ENCODE peak calls at places on chromosomes 2 and 18, in ten cellular contexts. S is stomach, Q is colonic mucosa, G is neural progenitor cell, T is sigmoid colon, L is tibial artery, U is body of pancreas, V is keratinocyte, B is A549, A is heart left ventricle. O is an unnamed sample. For H3K4me1, the result is how much of the 10 kb centered on the place peaks cover.

GRCh38 chr2:134359367-134360081 is 105.7 kb downstream of the MGAT5 start:
- DNase-seq in S (no peak), Q (peak), G (no peak), T (peak), L (no peak), U (no peak), V (no peak), B (no peak), A (no peak), O (no peak)

GRCh38 chr2:218482651-218483050 is 63.7 kb downstream of the VIL1 start:
- DNase-seq in S (no peak), Q (no peak), G (no peak), T (no peak), L (no peak), U (no peak), V (no peak), B (no peak), A (no peak), O (no peak)

GRCh38 chr2:237864940-237865622 is 5.7 kb downstream of the RAMP1 start:
- DNase-seq in S (no peak), Q (no peak), G (no peak), T (peak), L (peak), U (peak), V (peak), B (no peak), A (peak), O (peak)

GRCh38 chr2:239133945-239134570 is 266.8 kb downstream of the HDAC4 start:
- DNase-seq in S (no peak), Q (no peak), G (no peak), T (no peak), L (no peak), U (no peak), V (no peak), B (no peak), A (peak), O (no peak)

GRCh38 chr2:119367472-119368099 is 809 bp downstream of the DBI start:
- DNase-seq in S (peak), Q (peak), G (peak), T (peak), L (peak), U (peak), V (no peak), B (peak), A (peak), O (peak)

GRCh38 chr2:61117534-61117933 is 44.5 kb upstream of the C2orf74 start:
- DNase-seq in S (no peak), Q (no peak), G (no peak), T (no peak), L (no peak), U (no peak), V (no peak), B (no peak), A (no peak), O (no peak)

GRCh38 chr18:59101830-59102414 is 37.8 kb upstream of the SEC11C start:
- DNase-seq in S (no peak), Q (no peak), G (no peak), T (no peak), L (no peak), U (no peak), V (no peak), B (no peak), A (no peak), O (no peak)

GRCh38 chr2:205982776-205983327 is 103.1 kb downstream of the INO80D start:
- DNase-seq in S (no peak), Q (no peak), G (no peak), T (no peak), L (no peak), U (no peak), V (no peak), B (no peak), A (no peak), O (no peak)

GRCh38 chr2:120845281-120845680 is 109.6 kb downstream of the GLI2 start:
- DNase-seq in S (no peak), Q (peak), G (no peak), T (peak), L (peak), U (peak), V (no peak), B (no peak), A (peak), O (peak)

GRCh38 chr18:75162467-75162866 is 46.5 kb downstream of the PTGR3 start:
- DNase-seq in S (no peak), Q (no peak), G (no peak), T (no peak), L (no peak), U (no peak), V (no peak), B (no peak), A (no peak), O (no peak)

GRCh38 chr18:32934201-32934600 is 161.4 kb upstream of the KLHL14 start:
- DNase-seq in S (no peak), Q (no peak), G (no peak), T (no peak), L (no peak), U (no peak), V (no peak), B (no peak), A (no peak), O (no peak)

GRCh38 chr2:63058742-63059433 is 8.3 kb downstream of the OTX1 start:
- DNase-seq in S (no peak), Q (no peak), G (peak), T (peak), L (no peak), U (peak), V (no peak), B (no peak), A (peak), O (no peak)

GRCh38 chr2:20212459-20212870 is 12.5 kb downstream of the SDC1 start:
- DNase-seq in S (no peak), Q (no peak), G (no peak), T (no peak), L (no peak), U (no peak), V (no peak), B (no peak), A (peak), O (no peak)

GRCh38 chr18:26133652-26134051 is at the start of gene PSMA8:
- DNase-seq in S (no peak), Q (no peak), G (peak), T (no peak), L (no peak), U (peak), V (no peak), B (no peak), A (peak), O (no peak)

GRCh38 chr18:35478520-35479435 is 19.0 kb downstream of the INO80C start:
- DNase-seq in S (peak), Q (peak), G (no peak), T (no peak), L (no peak), U (no peak), V (peak), B (peak), A (no peak), O (no peak)

GRCh38 chr2:231627384-231628156 is 34.9 kb downstream of the TEX44 start:
- DNase-seq in S (no peak), Q (no peak), G (no peak), T (no peak), L (no peak), U (no peak), V (no peak), B (no peak), A (no peak), O (no peak)

GRCh38 chr18:80130555-80130954 is 21.5 kb downstream of the ADNP2 start:
- DNase-seq in S (no peak), Q (no peak), G (no peak), T (no peak), L (no peak), U (no peak), V (no peak), B (no peak), A (no peak), O (no peak)

GRCh38 chr2:8571286-8571791 is 110.5 kb upstream of the ID2 start:
- DNase-seq in S (no peak), Q (peak), G (no peak), T (no peak), L (no peak), U (no peak), V (no peak), B (no peak), A (no peak), O (no peak)

GRCh38 chr2:173854840-173855239 is 110.3 kb downstream of the SP3 start:
- DNase-seq in S (no peak), Q (no peak), G (no peak), T (no peak), L (no peak), U (no peak), V (no peak), B (peak), A (no peak), O (peak)

GRCh38 chr2:112157472-112157871 is 19.3 kb downstream of the FBLN7 start:
- DNase-seq in S (no peak), Q (no peak), G (no peak), T (peak), L (no peak), U (no peak), V (no peak), B (no peak), A (no peak), O (no peak)

GRCh38 chr18:25055076-25055475 is 296.9 kb downstream of the ZNF521 start:
- DNase-seq in S (no peak), Q (no peak), G (no peak), T (no peak), L (no peak), U (no peak), V (no peak), B (no peak), A (no peak), O (no peak)

GRCh38 chr18:33579147-33579867 is 1.3 kb downstream of the ASXL3 start:
- DNase-seq in S (no peak), Q (no peak), G (peak), T (no peak), L (no peak), U (no peak), V (no peak), B (no peak), A (no peak), O (no peak)

GRCh38 chr18:54260376-54261072 is 8.8 kb upstream of the POLI start:
- DNase-seq in S (no peak), Q (no peak), G (no peak), T (no peak), L (no peak), U (no peak), V (no peak), B (no peak), A (no peak), O (no peak)

GRCh38 chr2:28488083-28488482 is 7.8 kb upstream of the PLB1 start:
- DNase-seq in S (no peak), Q (no peak), G (no peak), T (no peak), L (no peak), U (no peak), V (no peak), B (no peak), A (no peak), O (no peak)

GRCh38 chr2:162430323-162430722 is 86.4 kb downstream of the GCA start:
- DNase-seq in S (peak), Q (peak), G (no peak), T (no peak), L (no peak), U (peak), V (no peak), B (no peak), A (no peak), O (no peak)

GRCh38 chr2:46276652-46277051 is 20.6 kb upstream of the EPAS1 start:
- DNase-seq in S (no peak), Q (no peak), G (no peak), T (no peak), L (no peak), U (no peak), V (no peak), B (peak), A (no peak), O (no peak)

GRCh38 chr2:44360749-44361329 is 455 bp downstream of the PREPL start:
- DNase-seq in S (no peak), Q (peak), G (peak), T (no peak), L (no peak), U (no peak), V (no peak), B (peak), A (no peak), O (no peak)

GRCh38 chr2:197813093-197813787 is 8.8 kb downstream of the PLCL1 start:
- DNase-seq in S (no peak), Q (no peak), G (no peak), T (no peak), L (no peak), U (no peak), V (peak), B (peak), A (no peak), O (no peak)

GRCh38 chr2:222176890-222177289 is 121.9 kb downstream of the PAX3 start:
- DNase-seq in S (no peak), Q (no peak), G (peak), T (no peak), L (no peak), U (no peak), V (no peak), B (no peak), A (no peak), O (no peak)

GRCh38 chr2:6080837-6081541 is 388.8 kb downstream of the SOX11 start:
- DNase-seq in S (no peak), Q (no peak), G (no peak), T (no peak), L (no peak), U (no peak), V (no peak), B (no peak), A (no peak), O (no peak)

GRCh38 chr2:2796207-2796606 is 465.1 kb upstream of the MYT1L start:
- DNase-seq in S (no peak), Q (no peak), G (no peak), T (no peak), L (peak), U (no peak), V (no peak), B (no peak), A (no peak), O (peak)

DNA sequence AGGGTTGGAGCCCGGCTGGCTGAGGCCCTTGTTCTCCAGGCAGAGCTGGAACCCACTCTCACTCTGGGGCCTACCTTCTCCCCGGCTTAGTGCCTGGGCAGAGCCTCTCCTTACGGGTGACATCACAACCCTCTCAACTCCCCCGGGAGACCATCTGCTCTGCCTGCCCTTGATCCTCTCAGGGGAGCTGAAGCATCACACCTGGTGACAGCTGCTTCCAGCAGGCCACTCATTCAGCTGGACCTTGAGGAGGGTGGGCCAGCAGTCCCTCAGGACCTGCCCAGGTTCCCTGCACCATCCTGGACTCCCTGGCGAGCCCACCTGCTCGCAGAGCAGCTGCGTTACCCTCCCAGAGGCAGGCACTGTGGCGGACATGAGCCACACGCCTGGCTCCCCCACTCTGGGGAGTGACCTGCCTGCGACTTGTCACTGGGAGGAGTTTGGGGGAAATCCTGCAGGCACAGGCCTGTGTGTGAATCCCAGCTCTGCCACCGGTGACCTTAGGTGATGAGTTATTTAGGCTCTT is 13.1 kb downstream of the HS6ST1 start:
- DNase-seq in S (no peak), Q (no peak), G (no peak), T (peak), L (no peak), U (no peak), V (peak), B (no peak), A (peak), O (no peak)
- H3K4me1 ChIP-seq in S (half or more), Q (under half), G (under half), T (half or more), L (under half), U (half or more), V (under half), B (under half), A (half or more), O (under half)

DNA sequence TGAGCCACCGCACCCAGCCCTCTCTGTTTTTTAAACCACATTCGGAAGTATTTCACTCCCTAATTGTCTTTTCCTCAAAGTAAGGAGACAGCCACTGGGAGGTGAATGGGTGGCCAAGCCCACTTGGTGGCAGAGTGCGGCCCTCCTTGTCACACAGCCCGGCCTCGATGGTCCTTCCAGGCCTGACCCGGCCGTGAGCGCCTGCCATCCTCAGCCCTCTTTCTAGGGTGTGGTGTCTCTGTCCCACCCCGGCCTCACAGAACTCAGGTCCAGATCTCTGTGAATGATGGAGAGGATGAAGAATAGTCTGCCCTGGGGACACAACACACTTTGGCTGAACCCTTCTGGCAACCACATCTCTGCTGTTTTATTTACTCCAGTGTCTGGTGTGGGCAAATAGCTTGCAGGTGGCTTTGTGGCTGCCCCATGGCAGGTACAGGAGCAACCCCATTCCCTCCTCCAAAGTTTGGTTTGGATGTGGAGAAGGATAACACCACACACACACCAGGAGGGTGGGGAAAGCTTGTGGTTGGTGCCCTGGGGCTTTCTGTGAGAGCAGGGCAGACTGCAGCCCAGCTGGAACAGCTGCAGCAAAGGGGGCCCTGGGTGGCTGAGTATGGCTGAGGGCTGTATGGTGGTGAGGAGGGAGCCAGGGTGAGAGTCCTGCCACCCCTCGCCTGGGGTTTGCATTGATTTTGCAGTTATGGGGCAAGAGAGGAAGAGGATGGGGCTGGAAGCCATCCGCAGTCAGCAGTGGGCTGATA is 88.6 kb downstream of the FAM168B start:
- DNase-seq in S (no peak), Q (no peak), G (no peak), T (no peak), L (no peak), U (no peak), V (no peak), B (no peak), A (no peak), O (no peak)
- TF ChIP-seq CTCF in S (no peak), Q (no peak), G (no peak), T (no peak), L (no peak), U (no peak), V (no peak), B (no peak), A (no peak), O (no peak)

GRCh38 chr2:113219525-113219888 is 45.7 kb downstream of the PSD4 start:
- DNase-seq in S (no peak), Q (no peak), G (no peak), T (no peak), L (peak), U (no peak), V (no peak), B (no peak), A (no peak), O (no peak)

GRCh38 chr2:113217455-113218282 is 43.9 kb downstream of the PSD4 start:
- DNase-seq in S (no peak), Q (no peak), G (peak), T (peak), L (peak), U (peak), V (no peak), B (no peak), A (no peak), O (no peak)

GRCh38 chr2:113218283-113219091 is 44.7 kb downstream of the PSD4 start:
- DNase-seq in S (no peak), Q (peak), G (no peak), T (peak), L (peak), U (peak), V (no peak), B (peak), A (no peak), O (peak)

GRCh38 chr2:113219889-113220641 is 46.3 kb downstream of the PSD4 start:
- DNase-seq in S (peak), Q (peak), G (peak), T (peak), L (peak), U (peak), V (no peak), B (peak), A (no peak), O (no peak)

GRCh38 chr2:113219092-113219441 is 45.3 kb downstream of the PSD4 start:
- DNase-seq in S (no peak), Q (no peak), G (no peak), T (no peak), L (peak), U (no peak), V (no peak), B (no peak), A (no peak), O (no peak)
- H3K27ac ChIP-seq in S (peak), Q (peak), G (no peak), T (peak), L (no peak), U (peak), V (no peak), B (peak), A (peak), O (no peak)

GRCh38 chr2:217271813-217272212 is 411.9 kb upstream of the TNP1 start:
- DNase-seq in S (no peak), Q (no peak), G (no peak), T (no peak), L (no peak), U (no peak), V (no peak), B (no peak), A (no peak), O (no peak)
- H3K4me1 ChIP-seq in S (under half), Q (under half), G (under half), T (under half), L (under half), U (under half), V (under half), B (under half), A (under half), O (under half)

O was measured in right atrium auricular region.